ENCODE peak calls at places on chromosomes 12 and 14, in four cellular contexts. O is A549; B is CD8-positive, alpha-beta T cell; W is CD4-positive, alpha-beta T cell. J is an unnamed sample. For H3K9me3, the result is how much of the 10 kb centered on the place peaks cover.

GRCh38 chr12:106246891-106247730 is 709 bp downstream of the CKAP4 start:
- DNase-seq in O (peak), B (peak), W (peak), J (peak)

GRCh38 chr14:48349689-48350088 is 674.3 kb upstream of the MDGA2 start:
- DNase-seq in O (no peak), B (no peak), W (no peak), J (no peak)

GRCh38 chr14:105401699-105402098 is 3.4 kb downstream of the TEX22 start:
- DNase-seq in O (no peak), B (no peak), W (no peak), J (no peak)

GRCh38 chr12:119659289-119659897 is 8.5 kb upstream of the PRKAB1 start:
- DNase-seq in O (peak), B (no peak), W (peak), J (peak)

GRCh38 chr14:102772781-102773570 is 4.3 kb upstream of the TRAF3 start:
- DNase-seq in O (no peak), B (no peak), W (no peak), J (no peak)

GRCh38 chr12:113860059-113860820 is 105.9 kb downstream of the RBM19 start:
- DNase-seq in O (no peak), B (no peak), W (no peak), J (no peak)

GRCh38 chr12:94832780-94833760 is 170.4 kb downstream of the NDUFA12 start:
- DNase-seq in O (no peak), B (no peak), W (no peak), J (no peak)

GRCh38 chr12:49588761-49589516 is 16.5 kb downstream of the FAM186B start:
- DNase-seq in O (no peak), B (no peak), W (no peak), J (no peak)

GRCh38 chr12:8544295-8544694 is 3.6 kb upstream of the CLEC4E start:
- DNase-seq in O (peak), B (peak), W (peak), J (peak)

GRCh38 chr14:91586451-91586850 is 76.3 kb upstream of the PPP4R3A start:
- DNase-seq in O (no peak), B (no peak), W (no peak), J (no peak)

DNA sequence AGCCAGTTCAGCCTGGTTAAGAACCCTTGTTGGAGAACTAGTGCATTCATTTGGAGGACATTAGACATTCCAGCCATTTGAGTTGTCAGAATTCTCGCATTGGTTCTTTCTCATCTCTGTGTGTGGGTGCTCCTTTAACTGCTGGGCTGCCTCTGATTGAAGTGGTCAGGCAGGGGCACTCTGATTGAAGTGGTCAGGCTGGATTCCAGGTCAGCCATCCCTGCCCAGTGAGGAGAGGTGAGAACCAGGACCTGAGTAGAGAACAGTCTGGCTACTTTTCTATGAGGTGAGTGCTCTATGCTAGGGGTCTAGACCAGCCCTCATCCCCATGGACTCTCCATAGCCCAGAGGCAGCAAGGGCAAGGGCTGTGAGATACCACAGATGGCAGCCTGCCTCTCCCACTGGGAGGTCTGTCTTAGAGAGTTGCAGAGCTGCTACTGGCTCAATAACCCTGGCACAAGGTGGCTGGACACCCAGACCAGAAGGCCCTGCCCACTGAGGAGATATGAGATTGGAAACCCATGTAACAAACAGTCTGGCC is 691.6 kb downstream of the TMTC2 start:
- DNase-seq in O (no peak), B (no peak), W (no peak), J (no peak)
- H3K9me3 ChIP-seq in O (under half), B (under half), W (under half), J (under half)

GRCh38 chr14:63533474-63533873 is 9.7 kb downstream of the PPP2R5E start:
- DNase-seq in O (no peak), B (no peak), W (no peak), J (no peak)

GRCh38 chr14:63535918-63536317 is 7.3 kb downstream of the PPP2R5E start:
- DNase-seq in O (no peak), B (no peak), W (no peak), J (no peak)
- H3K9me3 ChIP-seq in O (under half), B (under half), W (under half), J (under half)

DNA sequence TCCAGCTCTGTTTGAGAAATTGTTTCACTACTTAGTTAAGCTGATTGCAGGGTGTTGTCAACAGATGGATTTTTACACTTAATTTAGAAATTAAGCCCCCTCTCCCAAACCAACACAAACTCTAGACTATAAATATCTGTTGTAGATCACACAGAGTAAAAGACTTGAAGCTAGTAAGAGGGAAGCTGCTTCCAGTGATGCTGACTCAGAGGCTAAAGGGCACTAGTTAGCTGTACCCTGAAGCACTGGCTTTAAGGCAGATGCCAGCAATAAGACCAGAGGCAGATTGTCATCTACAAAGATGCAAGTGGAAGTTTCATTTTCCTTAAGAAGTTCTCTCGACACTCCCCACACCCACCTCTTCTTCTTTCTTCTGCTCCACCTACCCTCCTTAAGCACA is 153.2 kb downstream of the ANO6 start:
- DNase-seq in O (no peak), B (no peak), W (no peak), J (no peak)
- H3K9me3 ChIP-seq in O (under half), B (under half), W (under half), J (under half)

DNA sequence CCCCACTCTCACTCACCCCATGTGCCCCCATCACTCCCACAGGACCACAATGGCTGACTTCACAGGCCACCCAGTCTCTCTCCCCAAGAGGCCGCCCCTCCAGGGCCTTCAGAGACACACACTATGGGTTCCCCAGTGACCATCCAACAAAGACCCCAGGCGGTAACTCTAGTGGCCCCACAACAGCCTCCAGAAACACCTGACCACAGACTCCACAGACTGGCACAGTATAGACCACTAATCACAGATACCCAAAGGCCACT is 3.0 kb downstream of the ZNF605 start:
- DNase-seq in O (no peak), B (no peak), W (no peak), J (no peak)
- H3K9me3 ChIP-seq in O (half or more), B (under half), W (under half), J (under half)

DNA sequence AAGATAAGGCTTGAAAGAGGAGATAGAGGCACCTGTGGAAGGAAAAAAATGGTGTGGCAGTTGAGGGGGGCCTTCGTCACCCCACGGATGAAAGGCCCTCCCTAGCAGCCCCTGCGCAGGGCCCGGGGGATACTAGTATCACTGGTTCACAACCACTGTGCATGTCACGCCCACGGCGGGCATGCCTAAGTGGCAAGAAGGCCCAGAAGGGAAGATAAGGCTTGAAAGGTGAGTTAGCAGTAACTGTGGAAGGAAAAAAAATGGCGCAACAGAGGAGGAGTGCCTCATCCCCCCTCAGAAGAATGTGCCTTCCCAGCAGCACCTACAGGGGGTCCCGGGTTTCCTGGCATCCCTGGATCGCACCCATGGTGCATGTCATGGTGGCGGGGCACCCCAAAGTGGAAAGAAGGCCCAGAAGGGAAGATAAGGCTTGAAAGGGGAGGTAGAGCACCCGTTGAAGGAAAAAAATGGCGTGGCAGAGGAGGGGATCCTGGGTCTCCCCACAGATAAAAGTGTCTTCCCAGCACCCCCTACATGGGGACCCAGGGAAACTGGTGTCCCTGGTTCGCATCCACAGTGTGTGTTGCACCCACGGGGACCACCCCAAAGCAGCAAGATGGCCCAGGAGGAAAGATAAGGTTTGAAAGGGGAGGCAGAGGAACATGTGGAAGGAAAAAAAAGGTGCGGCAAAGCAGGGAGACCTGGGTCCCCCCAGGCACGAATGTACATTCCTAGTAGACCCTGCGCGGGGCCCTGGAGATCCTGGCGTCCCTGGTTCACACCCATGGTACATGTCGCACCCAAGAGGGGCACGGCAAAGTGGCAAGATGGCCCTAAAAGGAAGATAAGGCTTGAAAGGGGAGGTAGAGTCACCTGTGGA is 279.2 kb downstream of the ALG10 start:
- DNase-seq in O (no peak), B (no peak), W (no peak), J (no peak)
- H3K9me3 ChIP-seq in O (under half), B (under half), W (half or more), J (under half)

GRCh38 chr12:46357438-46358324 is 14.9 kb downstream of the SLC38A2 start:
- DNase-seq in O (no peak), B (no peak), W (no peak), J (no peak)
- H3K9me3 ChIP-seq in O (under half), B (under half), W (under half), J (under half)

GRCh38 chr14:42571991-42572390 is 965.3 kb downstream of the LRFN5 start:
- DNase-seq in O (no peak), B (no peak), W (no peak), J (no peak)
- H3K9me3 ChIP-seq in O (under half), B (under half), W (under half), J (under half)

GRCh38 chr12:50913224-50913623 is 39.1 kb upstream of the HIGD1C start:
- DNase-seq in O (no peak), B (no peak), W (no peak), J (no peak)

GRCh38 chr12:50914872-50915484 is 37.4 kb upstream of the HIGD1C start:
- DNase-seq in O (no peak), B (no peak), W (no peak), J (no peak)

GRCh38 chr12:50918584-50919316 is 33.6 kb upstream of the HIGD1C start:
- DNase-seq in O (no peak), B (no peak), W (no peak), J (no peak)

GRCh38 chr12:50916292-50916691 is 36.1 kb upstream of the HIGD1C start:
- DNase-seq in O (no peak), B (no peak), W (no peak), J (no peak)
- H3K9me3 ChIP-seq in O (under half), B (under half), W (under half), J (under half)

GRCh38 chr14:26719514-26719913 is 121.7 kb upstream of the NOVA1 start:
- DNase-seq in O (no peak), B (no peak), W (no peak), J (no peak)
- H3K9me3 ChIP-seq in O (under half), B (under half), W (under half), J (under half)

GRCh38 chr14:104266643-104267575 is 128.5 kb downstream of the KIF26A start:
- DNase-seq in O (no peak), B (no peak), W (no peak), J (no peak)
- H3K9me3 ChIP-seq in O (under half), B (under half), W (under half), J (under half)